ENCODE peak calls at places on chromosomes 1 and 21, in seven cellular contexts. One of them, this sample, is unnamed.

GRCh38 chr1:216464489-216464888 is 41.2 kb upstream of the USH2A start:
- DNase-seq in pulmonary artery endothelial cell: no peak
- DNase-seq in HAP-1: no peak
- DNase-seq in activated naive CD4-positive, alpha-beta T cell: no peak
- DNase-seq in hypothalamus: no peak
- DNase-seq in activated naive CD8-positive, alpha-beta T cell treated with anti-CD3 and anti-CD28 coated beads, Interleukin-2, amount 50 U/mL, for 16 hours: no peak
- DNase-seq in nucleus accumbens: no peak
- DNase-seq in this sample: no peak

GRCh38 chr1:85274969-85275453 is 1.4 kb downstream of the BCL10 start:
- DNase-seq in HAP-1: peak
- DNase-seq in nucleus accumbens: no peak
- DNase-seq in hypothalamus: no peak
- DNase-seq in pulmonary artery endothelial cell: peak
- DNase-seq in activated naive CD8-positive, alpha-beta T cell treated with anti-CD3 and anti-CD28 coated beads, Interleukin-2, amount 50 U/mL, for 16 hours: no peak
- DNase-seq in activated naive CD4-positive, alpha-beta T cell: no peak
- DNase-seq in this sample: no peak

GRCh38 chr1:166383137-166383536 is 216.3 kb upstream of the FAM78B start:
- DNase-seq in nucleus accumbens: no peak
- DNase-seq in pulmonary artery endothelial cell: no peak
- DNase-seq in activated naive CD4-positive, alpha-beta T cell: no peak
- DNase-seq in hypothalamus: no peak
- DNase-seq in activated naive CD8-positive, alpha-beta T cell treated with anti-CD3 and anti-CD28 coated beads, Interleukin-2, amount 50 U/mL, for 16 hours: no peak
- DNase-seq in HAP-1: no peak
- DNase-seq in this sample: no peak

GRCh38 chr1:53286950-53287349 is 40.9 kb downstream of the LRP8 start:
- DNase-seq in activated naive CD4-positive, alpha-beta T cell: no peak
- DNase-seq in HAP-1: no peak
- DNase-seq in pulmonary artery endothelial cell: no peak
- DNase-seq in nucleus accumbens: no peak
- DNase-seq in activated naive CD8-positive, alpha-beta T cell treated with anti-CD3 and anti-CD28 coated beads, Interleukin-2, amount 50 U/mL, for 16 hours: no peak
- DNase-seq in hypothalamus: no peak
- DNase-seq in this sample: no peak

GRCh38 chr1:64343105-64343960 is 126.6 kb upstream of the CACHD1 start:
- DNase-seq in activated naive CD4-positive, alpha-beta T cell: no peak
- DNase-seq in hypothalamus: no peak
- DNase-seq in pulmonary artery endothelial cell: peak
- DNase-seq in activated naive CD8-positive, alpha-beta T cell treated with anti-CD3 and anti-CD28 coated beads, Interleukin-2, amount 50 U/mL, for 16 hours: no peak
- DNase-seq in HAP-1: peak
- DNase-seq in nucleus accumbens: no peak
- DNase-seq in this sample: no peak

GRCh38 chr1:109191377-109191776 is 22.3 kb upstream of the SARS1 start:
- DNase-seq in pulmonary artery endothelial cell: no peak
- DNase-seq in activated naive CD4-positive, alpha-beta T cell: no peak
- DNase-seq in HAP-1: peak
- DNase-seq in hypothalamus: no peak
- DNase-seq in activated naive CD8-positive, alpha-beta T cell treated with anti-CD3 and anti-CD28 coated beads, Interleukin-2, amount 50 U/mL, for 16 hours: no peak
- DNase-seq in nucleus accumbens: no peak
- DNase-seq in this sample: no peak

GRCh38 chr1:5769146-5769545 is 223.1 kb downstream of the NPHP4 start:
- DNase-seq in activated naive CD4-positive, alpha-beta T cell: no peak
- DNase-seq in HAP-1: no peak
- DNase-seq in nucleus accumbens: no peak
- DNase-seq in hypothalamus: no peak
- DNase-seq in activated naive CD8-positive, alpha-beta T cell treated with anti-CD3 and anti-CD28 coated beads, Interleukin-2, amount 50 U/mL, for 16 hours: no peak
- DNase-seq in pulmonary artery endothelial cell: no peak
- DNase-seq in this sample: no peak

GRCh38 chr1:110084226-110085078 is 14.0 kb upstream of the ALX3 start:
- DNase-seq in pulmonary artery endothelial cell: no peak
- DNase-seq in activated naive CD8-positive, alpha-beta T cell treated with anti-CD3 and anti-CD28 coated beads, Interleukin-2, amount 50 U/mL, for 16 hours: no peak
- DNase-seq in hypothalamus: no peak
- DNase-seq in nucleus accumbens: no peak
- DNase-seq in activated naive CD4-positive, alpha-beta T cell: no peak
- DNase-seq in HAP-1: no peak
- DNase-seq in this sample: no peak

GRCh38 chr1:160007577-160008200 is 24.1 kb downstream of the PIGM start:
- DNase-seq in activated naive CD8-positive, alpha-beta T cell treated with anti-CD3 and anti-CD28 coated beads, Interleukin-2, amount 50 U/mL, for 16 hours: no peak
- DNase-seq in HAP-1: peak
- DNase-seq in pulmonary artery endothelial cell: no peak
- DNase-seq in activated naive CD4-positive, alpha-beta T cell: no peak
- DNase-seq in nucleus accumbens: no peak
- DNase-seq in hypothalamus: no peak
- DNase-seq in this sample: no peak

GRCh38 chr1:178716111-178716510 is 8.9 kb upstream of the RALGPS2 start:
- DNase-seq in HAP-1: no peak
- DNase-seq in activated naive CD4-positive, alpha-beta T cell: no peak
- DNase-seq in hypothalamus: no peak
- DNase-seq in pulmonary artery endothelial cell: no peak
- DNase-seq in activated naive CD8-positive, alpha-beta T cell treated with anti-CD3 and anti-CD28 coated beads, Interleukin-2, amount 50 U/mL, for 16 hours: no peak
- DNase-seq in nucleus accumbens: no peak
- DNase-seq in this sample: no peak

GRCh38 chr1:46236882-46237281 is 10.7 kb upstream of the RAD54L start:
- DNase-seq in activated naive CD8-positive, alpha-beta T cell treated with anti-CD3 and anti-CD28 coated beads, Interleukin-2, amount 50 U/mL, for 16 hours: no peak
- DNase-seq in pulmonary artery endothelial cell: no peak
- DNase-seq in nucleus accumbens: no peak
- DNase-seq in HAP-1: no peak
- DNase-seq in activated naive CD4-positive, alpha-beta T cell: no peak
- DNase-seq in hypothalamus: no peak
- DNase-seq in this sample: no peak

GRCh38 chr1:151508721-151509292 is 2.4 kb upstream of the CGN start:
- DNase-seq in activated naive CD4-positive, alpha-beta T cell: no peak
- DNase-seq in hypothalamus: no peak
- DNase-seq in activated naive CD8-positive, alpha-beta T cell treated with anti-CD3 and anti-CD28 coated beads, Interleukin-2, amount 50 U/mL, for 16 hours: no peak
- DNase-seq in HAP-1: no peak
- DNase-seq in pulmonary artery endothelial cell: no peak
- DNase-seq in nucleus accumbens: no peak
- DNase-seq in this sample: no peak

GRCh38 chr1:2602866-2603520 is 16.4 kb downstream of the PRXL2B start:
- DNase-seq in hypothalamus: no peak
- DNase-seq in activated naive CD4-positive, alpha-beta T cell: no peak
- DNase-seq in HAP-1: no peak
- DNase-seq in activated naive CD8-positive, alpha-beta T cell treated with anti-CD3 and anti-CD28 coated beads, Interleukin-2, amount 50 U/mL, for 16 hours: no peak
- DNase-seq in nucleus accumbens: no peak
- DNase-seq in pulmonary artery endothelial cell: no peak
- DNase-seq in this sample: no peak

GRCh38 chr1:209808059-209808494 is 2.1 kb upstream of the IRF6 start:
- DNase-seq in pulmonary artery endothelial cell: peak
- DNase-seq in hypothalamus: no peak
- DNase-seq in nucleus accumbens: no peak
- DNase-seq in activated naive CD8-positive, alpha-beta T cell treated with anti-CD3 and anti-CD28 coated beads, Interleukin-2, amount 50 U/mL, for 16 hours: no peak
- DNase-seq in HAP-1: no peak
- DNase-seq in activated naive CD4-positive, alpha-beta T cell: no peak
- DNase-seq in this sample: no peak

GRCh38 chr1:170791941-170792340 is 128.0 kb downstream of the PRRX1 start:
- DNase-seq in hypothalamus: no peak
- DNase-seq in HAP-1: no peak
- DNase-seq in pulmonary artery endothelial cell: no peak
- DNase-seq in activated naive CD8-positive, alpha-beta T cell treated with anti-CD3 and anti-CD28 coated beads, Interleukin-2, amount 50 U/mL, for 16 hours: no peak
- DNase-seq in nucleus accumbens: no peak
- DNase-seq in activated naive CD4-positive, alpha-beta T cell: no peak
- DNase-seq in this sample: no peak

GRCh38 chr1:100187912-100188311 is 9.9 kb upstream of the LRRC39 start:
- DNase-seq in HAP-1: no peak
- DNase-seq in activated naive CD8-positive, alpha-beta T cell treated with anti-CD3 and anti-CD28 coated beads, Interleukin-2, amount 50 U/mL, for 16 hours: no peak
- DNase-seq in nucleus accumbens: no peak
- DNase-seq in activated naive CD4-positive, alpha-beta T cell: no peak
- DNase-seq in hypothalamus: no peak
- DNase-seq in pulmonary artery endothelial cell: no peak
- DNase-seq in this sample: no peak

GRCh38 chr1:161119017-161119378 is 1.1 kb downstream of the NIT1 start:
- DNase-seq in activated naive CD4-positive, alpha-beta T cell: no peak
- DNase-seq in pulmonary artery endothelial cell: no peak
- DNase-seq in HAP-1: no peak
- DNase-seq in hypothalamus: no peak
- DNase-seq in nucleus accumbens: no peak
- DNase-seq in activated naive CD8-positive, alpha-beta T cell treated with anti-CD3 and anti-CD28 coated beads, Interleukin-2, amount 50 U/mL, for 16 hours: no peak
- DNase-seq in this sample: no peak

GRCh38 chr1:226051356-226051755 is 11.2 kb upstream of the H3-3A start:
- DNase-seq in activated naive CD4-positive, alpha-beta T cell: no peak
- DNase-seq in pulmonary artery endothelial cell: no peak
- DNase-seq in nucleus accumbens: no peak
- DNase-seq in hypothalamus: no peak
- DNase-seq in activated naive CD8-positive, alpha-beta T cell treated with anti-CD3 and anti-CD28 coated beads, Interleukin-2, amount 50 U/mL, for 16 hours: no peak
- DNase-seq in HAP-1: no peak
- DNase-seq in this sample: no peak

GRCh38 chr1:245677446-245678240 is 522.9 kb downstream of the KIF26B start:
- DNase-seq in hypothalamus: no peak
- DNase-seq in HAP-1: no peak
- DNase-seq in nucleus accumbens: no peak
- DNase-seq in pulmonary artery endothelial cell: no peak
- DNase-seq in activated naive CD4-positive, alpha-beta T cell: no peak
- DNase-seq in activated naive CD8-positive, alpha-beta T cell treated with anti-CD3 and anti-CD28 coated beads, Interleukin-2, amount 50 U/mL, for 16 hours: no peak
- DNase-seq in this sample: no peak

GRCh38 chr1:109075531-109076490 is at the start of gene TAF13:
- DNase-seq in pulmonary artery endothelial cell: peak
- DNase-seq in HAP-1: peak
- DNase-seq in activated naive CD4-positive, alpha-beta T cell: peak
- DNase-seq in nucleus accumbens: peak
- DNase-seq in hypothalamus: peak
- DNase-seq in activated naive CD8-positive, alpha-beta T cell treated with anti-CD3 and anti-CD28 coated beads, Interleukin-2, amount 50 U/mL, for 16 hours: peak
- DNase-seq in this sample: peak

GRCh38 chr1:180773210-180773865 is 139.4 kb upstream of the KIAA1614 start:
- DNase-seq in activated naive CD8-positive, alpha-beta T cell treated with anti-CD3 and anti-CD28 coated beads, Interleukin-2, amount 50 U/mL, for 16 hours: no peak
- DNase-seq in pulmonary artery endothelial cell: no peak
- DNase-seq in nucleus accumbens: no peak
- DNase-seq in activated naive CD4-positive, alpha-beta T cell: no peak
- DNase-seq in hypothalamus: no peak
- DNase-seq in HAP-1: no peak
- DNase-seq in this sample: no peak

GRCh38 chr1:171817511-171818265 is 23.6 kb upstream of the DNM3 start:
- DNase-seq in pulmonary artery endothelial cell: peak
- DNase-seq in nucleus accumbens: no peak
- DNase-seq in activated naive CD4-positive, alpha-beta T cell: no peak
- DNase-seq in activated naive CD8-positive, alpha-beta T cell treated with anti-CD3 and anti-CD28 coated beads, Interleukin-2, amount 50 U/mL, for 16 hours: no peak
- DNase-seq in HAP-1: no peak
- DNase-seq in hypothalamus: peak
- DNase-seq in this sample: peak

GRCh38 chr21:44579833-44580144 is 615 bp downstream of the KRTAP10-5 start:
- DNase-seq in HAP-1: no peak
- DNase-seq in activated naive CD8-positive, alpha-beta T cell treated with anti-CD3 and anti-CD28 coated beads, Interleukin-2, amount 50 U/mL, for 16 hours: no peak
- DNase-seq in pulmonary artery endothelial cell: no peak
- DNase-seq in activated naive CD4-positive, alpha-beta T cell: no peak
- DNase-seq in nucleus accumbens: no peak
- DNase-seq in hypothalamus: no peak
- DNase-seq in this sample: no peak

GRCh38 chr1:34460193-34460592 is 283.5 kb downstream of the C1orf94 start:
- DNase-seq in pulmonary artery endothelial cell: no peak
- DNase-seq in HAP-1: no peak
- DNase-seq in nucleus accumbens: no peak
- DNase-seq in hypothalamus: no peak
- DNase-seq in activated naive CD8-positive, alpha-beta T cell treated with anti-CD3 and anti-CD28 coated beads, Interleukin-2, amount 50 U/mL, for 16 hours: peak
- DNase-seq in activated naive CD4-positive, alpha-beta T cell: no peak
- DNase-seq in this sample: no peak

GRCh38 chr1:225460737-225461532 is 33.1 kb upstream of the LBR start:
- DNase-seq in activated naive CD4-positive, alpha-beta T cell: peak
- DNase-seq in activated naive CD8-positive, alpha-beta T cell treated with anti-CD3 and anti-CD28 coated beads, Interleukin-2, amount 50 U/mL, for 16 hours: peak
- DNase-seq in nucleus accumbens: no peak
- DNase-seq in hypothalamus: no peak
- DNase-seq in pulmonary artery endothelial cell: no peak
- DNase-seq in HAP-1: no peak
- DNase-seq in this sample: peak

GRCh38 chr1:26833432-26834405 is 7.2 kb downstream of the ZDHHC18 start:
- DNase-seq in HAP-1: no peak
- DNase-seq in hypothalamus: no peak
- DNase-seq in activated naive CD8-positive, alpha-beta T cell treated with anti-CD3 and anti-CD28 coated beads, Interleukin-2, amount 50 U/mL, for 16 hours: peak
- DNase-seq in pulmonary artery endothelial cell: no peak
- DNase-seq in nucleus accumbens: no peak
- DNase-seq in activated naive CD4-positive, alpha-beta T cell: peak
- DNase-seq in this sample: peak

GRCh38 chr1:91876040-91876470 is 9.9 kb downstream of the TGFBR3 start:
- DNase-seq in hypothalamus: no peak
- DNase-seq in pulmonary artery endothelial cell: no peak
- DNase-seq in activated naive CD8-positive, alpha-beta T cell treated with anti-CD3 and anti-CD28 coated beads, Interleukin-2, amount 50 U/mL, for 16 hours: peak
- DNase-seq in activated naive CD4-positive, alpha-beta T cell: no peak
- DNase-seq in nucleus accumbens: no peak
- DNase-seq in HAP-1: no peak
- DNase-seq in this sample: peak

GRCh38 chr1:101996830-101997485 is at the start of gene OLFM3:
- DNase-seq in HAP-1: peak
- DNase-seq in activated naive CD4-positive, alpha-beta T cell: no peak
- DNase-seq in hypothalamus: no peak
- DNase-seq in pulmonary artery endothelial cell: no peak
- DNase-seq in nucleus accumbens: no peak
- DNase-seq in activated naive CD8-positive, alpha-beta T cell treated with anti-CD3 and anti-CD28 coated beads, Interleukin-2, amount 50 U/mL, for 16 hours: no peak
- DNase-seq in this sample: no peak

GRCh38 chr1:164223378-164223777 is 335.6 kb upstream of the PBX1 start:
- DNase-seq in activated naive CD4-positive, alpha-beta T cell: no peak
- DNase-seq in hypothalamus: no peak
- DNase-seq in pulmonary artery endothelial cell: no peak
- DNase-seq in nucleus accumbens: no peak
- DNase-seq in activated naive CD8-positive, alpha-beta T cell treated with anti-CD3 and anti-CD28 coated beads, Interleukin-2, amount 50 U/mL, for 16 hours: no peak
- DNase-seq in HAP-1: no peak
- DNase-seq in this sample: no peak

GRCh38 chr1:91594383-91595065 is 93.9 kb downstream of the CDC7 start:
- DNase-seq in pulmonary artery endothelial cell: no peak
- DNase-seq in nucleus accumbens: no peak
- DNase-seq in activated naive CD4-positive, alpha-beta T cell: no peak
- DNase-seq in hypothalamus: no peak
- DNase-seq in activated naive CD8-positive, alpha-beta T cell treated with anti-CD3 and anti-CD28 coated beads, Interleukin-2, amount 50 U/mL, for 16 hours: no peak
- DNase-seq in HAP-1: no peak
- DNase-seq in this sample: no peak

GRCh38 chr1:29793101-29793546 is 556.8 kb downstream of the PTPRU start:
- DNase-seq in activated naive CD8-positive, alpha-beta T cell treated with anti-CD3 and anti-CD28 coated beads, Interleukin-2, amount 50 U/mL, for 16 hours: no peak
- DNase-seq in nucleus accumbens: peak
- DNase-seq in hypothalamus: peak
- DNase-seq in activated naive CD4-positive, alpha-beta T cell: peak
- DNase-seq in pulmonary artery endothelial cell: peak
- DNase-seq in HAP-1: peak
- DNase-seq in this sample: peak

GRCh38 chr1:204826970-204827369 is 43.7 kb upstream of the NFASC start:
- DNase-seq in HAP-1: no peak
- DNase-seq in hypothalamus: no peak
- DNase-seq in activated naive CD4-positive, alpha-beta T cell: no peak
- DNase-seq in activated naive CD8-positive, alpha-beta T cell treated with anti-CD3 and anti-CD28 coated beads, Interleukin-2, amount 50 U/mL, for 16 hours: no peak
- DNase-seq in nucleus accumbens: no peak
- DNase-seq in pulmonary artery endothelial cell: no peak
- DNase-seq in this sample: no peak